ENCODE peak calls at places on chromosome 22, in five cellular contexts. G is AG08395, D is dorsolateral prefrontal cortex, F is BJ, A is NCI-H1694 treated with DMSO at 0.1 percent for 48 hours. W is an unnamed sample.

GRCh38 chr22:38481162-38481870 is 13.4 kb downstream of the KDELR3 start:
- DNase-seq in G (no peak), D (no peak), F (no peak), A (no peak), W (no peak)

GRCh38 chr22:39967996-39968968 is 8.1 kb downstream of the TMA7B start:
- DNase-seq in G (no peak), D (peak; percentile 16), F (no peak), A (no peak), W (no peak)

GRCh38 chr22:50310949-50311444 is 3.6 kb upstream of the PLXNB2 start:
- DNase-seq in G (no peak), D (no peak), F (no peak), A (no peak), W (no peak)

GRCh38 chr22:38862375-38863329 is 9.4 kb downstream of the CBX6 start:
- DNase-seq in G (no peak), D (no peak), F (no peak), A (no peak), W (peak; percentile 43)

GRCh38 chr22:45974498-45974897 is 2.5 kb downstream of the WNT7B start:
- DNase-seq in G (no peak), D (no peak), F (no peak), A (no peak), W (no peak)

GRCh38 chr22:38758276-38758945 is 2.6 kb upstream of the SUN2 start:
- DNase-seq in G (no peak), D (no peak), F (no peak), A (peak; percentile 66), W (peak; percentile 73)

GRCh38 chr22:48169227-48169626 is 1406.8 kb downstream of the TBC1D22A start:
- DNase-seq in G (no peak), D (no peak), F (no peak), A (no peak), W (no peak)

GRCh38 chr22:28172948-28173360 is 253.9 kb upstream of the PITPNB start:
- DNase-seq in G (no peak), D (no peak), F (no peak), A (no peak), W (no peak)

GRCh38 chr22:42132457-42132856 is 1.8 kb upstream of the CYP2D6 start:
- DNase-seq in G (no peak), D (no peak), F (no peak), A (no peak), W (no peak)

GRCh38 chr22:46777609-46777970 is 15.1 kb downstream of the TBC1D22A start:
- DNase-seq in G (no peak), D (no peak), F (no peak), A (no peak), W (no peak)

GRCh38 chr22:46064966-46065666 is 85.2 kb upstream of the PPARA start:
- DNase-seq in G (no peak), D (peak; percentile 11), F (no peak), A (peak; percentile 72), W (no peak)

GRCh38 chr22:26273011-26273675 is 103.9 kb downstream of the SEZ6L start:
- DNase-seq in G (no peak), D (peak; percentile 75), F (no peak), A (no peak), W (peak; percentile 51)

GRCh38 chr22:39493759-39494158 is 8.3 kb upstream of the MIEF1 start:
- DNase-seq in G (peak; percentile 95), D (no peak), F (peak; percentile 87), A (no peak), W (no peak)

GRCh38 chr22:43543522-43544281 is 131.9 kb downstream of the MPPED1 start:
- DNase-seq in G (no peak), D (no peak), F (no peak), A (no peak), W (no peak)

GRCh38 chr22:23178512-23179254 is 1.6 kb upstream of the BCR start:
- DNase-seq in G (peak; percentile 89), D (peak; percentile 72), F (no peak), A (peak; percentile 32), W (peak; percentile 91)

GRCh38 chr22:20422271-20422958 is 15.2 kb downstream of the SCARF2 start:
- DNase-seq in G (peak; percentile 96), D (peak; percentile 42), F (peak; percentile 84), A (peak; percentile 13), W (no peak)

GRCh38 chr22:40070701-40071100 is 75.9 kb downstream of the FAM83F start:
- DNase-seq in G (peak; percentile 65), D (no peak), F (peak; percentile 19), A (no peak), W (no peak)

GRCh38 chr22:39947488-39948216 is 12.5 kb upstream of the TMA7B start:
- DNase-seq in G (no peak), D (no peak), F (no peak), A (no peak), W (no peak)

GRCh38 chr22:19703869-19704268 is 10.4 kb upstream of the SEPTIN5 start:
- DNase-seq in G (no peak), D (no peak), F (no peak), A (no peak), W (no peak)

GRCh38 chr22:36398602-36399472 is 11.1 kb upstream of the MYH9 start:
- DNase-seq in G (peak; percentile 75), D (no peak), F (no peak), A (no peak), W (no peak)

GRCh38 chr22:47218671-47219070 is 456.2 kb downstream of the TBC1D22A start:
- DNase-seq in G (no peak), D (peak; percentile 7), F (no peak), A (no peak), W (peak; percentile 25)

GRCh38 chr22:37563153-37564081 is 3.1 kb downstream of the CDC42EP1 start:
- DNase-seq in G (peak; percentile 96), D (peak; percentile 92), F (peak; percentile 74), A (no peak), W (peak; percentile 93)